ENCODE peak calls at places on chromosomes 6 and 20, in seven cellular contexts. E is K562, Q is HCT116, R is SK-N-SH, C is H1, Y is HepG2, B is GM12878. W is an unnamed sample.

GRCh38 chr6:34146801-34147592 is 1.1 kb upstream of the GRM4 start:
- DNase-seq in E (no peak), Y (no peak), C (no peak), B (no peak), R (no peak), Q (no peak), W (peak; percentile 71)

GRCh38 chr6:168315626-168316025 is 4.0 kb downstream of the DACT2 start:
- DNase-seq in C (no peak), Y (no peak), R (no peak), E (no peak), Q (no peak), B (no peak), W (no peak)

GRCh38 chr6:107128175-107128574 is 12.9 kb upstream of the BEND3 start:
- DNase-seq in R (no peak), B (no peak), Y (no peak), Q (no peak), C (no peak), E (no peak), W (no peak)

GRCh38 chr20:10111144-10111771 is 76.5 kb downstream of the ANKEF1 start:
- DNase-seq in Q (no peak), C (no peak), R (no peak), B (no peak), Y (peak; percentile 15), E (no peak), W (no peak)

GRCh38 chr20:45275327-45275726 is 21.0 kb upstream of the SLPI start:
- DNase-seq in R (no peak), C (no peak), B (no peak), Y (no peak), Q (no peak), E (no peak), W (no peak)

GRCh38 chr20:25464501-25465204 is 57.2 kb downstream of the GINS1 start:
- DNase-seq in Y (no peak), E (no peak), B (no peak), R (peak; percentile 65), Q (no peak), C (no peak), W (no peak)

GRCh38 chr6:37554480-37554819 is 54.8 kb upstream of the CCDC167 start:
- DNase-seq in Y (no peak), Q (peak; percentile 28), C (no peak), R (no peak), E (no peak), B (no peak), W (no peak)

GRCh38 chr20:17675519-17676377 is 6.3 kb downstream of the RRBP1 start:
- DNase-seq in Q (no peak), B (no peak), Y (no peak), C (no peak), E (no peak), R (no peak), W (no peak)

GRCh38 chr20:8798505-8798904 is 270.4 kb upstream of the PLCB4 start:
- DNase-seq in R (no peak), B (no peak), Y (no peak), C (no peak), E (no peak), Q (no peak), W (no peak)

GRCh38 chr6:165849539-165850430 is 186.7 kb upstream of the PDE10A start:
- DNase-seq in B (no peak), E (no peak), Y (no peak), C (no peak), R (no peak), Q (no peak), W (no peak)

DNA sequence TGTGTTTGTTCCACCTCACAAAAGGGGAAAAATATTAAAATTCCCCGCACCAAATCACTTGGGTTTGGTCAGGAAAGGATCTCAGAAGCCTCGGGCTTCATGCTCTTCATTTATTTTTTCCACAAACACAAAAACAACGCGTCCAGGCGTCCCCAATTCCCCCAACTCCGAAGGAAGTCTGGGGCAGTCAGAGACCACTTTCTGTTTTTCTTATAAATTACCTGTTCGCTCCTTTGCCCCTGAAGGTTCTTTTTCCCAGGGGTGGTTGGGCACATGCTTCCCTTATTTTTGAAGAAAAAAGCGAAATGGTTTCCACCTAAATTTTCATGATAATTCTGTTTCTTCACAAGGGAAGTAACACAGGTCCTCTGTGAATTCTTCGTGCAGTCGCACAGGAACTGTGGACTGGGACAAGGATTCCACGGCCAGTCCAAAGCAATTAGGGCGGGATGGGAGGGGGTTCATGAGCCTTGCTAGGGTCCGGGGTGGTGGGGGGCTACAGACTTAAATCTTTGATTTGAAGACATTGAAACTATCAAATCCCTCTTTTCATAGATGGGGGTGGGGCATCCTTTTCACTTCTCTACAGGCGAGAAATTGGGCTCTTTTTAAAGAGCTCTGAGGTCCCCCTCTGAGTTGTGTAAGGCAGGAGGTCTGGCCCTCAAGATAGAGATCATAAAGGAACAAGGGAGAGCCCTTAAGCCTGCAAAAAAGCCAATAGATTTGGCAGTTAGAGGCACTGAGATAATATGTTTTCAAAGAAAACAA is 30.5 kb upstream of the HFE start:
- DNase-seq in E (peak; percentile 67), R (peak; percentile 52), Y (peak; percentile 56), C (no peak), Q (no peak), B (no peak), W (peak; percentile 62)
- TF ChIP-seq JUND in E (no peak), R (no peak), Y (no peak), C (no peak), Q (no peak), B (no peak), W (no peak)

DNA sequence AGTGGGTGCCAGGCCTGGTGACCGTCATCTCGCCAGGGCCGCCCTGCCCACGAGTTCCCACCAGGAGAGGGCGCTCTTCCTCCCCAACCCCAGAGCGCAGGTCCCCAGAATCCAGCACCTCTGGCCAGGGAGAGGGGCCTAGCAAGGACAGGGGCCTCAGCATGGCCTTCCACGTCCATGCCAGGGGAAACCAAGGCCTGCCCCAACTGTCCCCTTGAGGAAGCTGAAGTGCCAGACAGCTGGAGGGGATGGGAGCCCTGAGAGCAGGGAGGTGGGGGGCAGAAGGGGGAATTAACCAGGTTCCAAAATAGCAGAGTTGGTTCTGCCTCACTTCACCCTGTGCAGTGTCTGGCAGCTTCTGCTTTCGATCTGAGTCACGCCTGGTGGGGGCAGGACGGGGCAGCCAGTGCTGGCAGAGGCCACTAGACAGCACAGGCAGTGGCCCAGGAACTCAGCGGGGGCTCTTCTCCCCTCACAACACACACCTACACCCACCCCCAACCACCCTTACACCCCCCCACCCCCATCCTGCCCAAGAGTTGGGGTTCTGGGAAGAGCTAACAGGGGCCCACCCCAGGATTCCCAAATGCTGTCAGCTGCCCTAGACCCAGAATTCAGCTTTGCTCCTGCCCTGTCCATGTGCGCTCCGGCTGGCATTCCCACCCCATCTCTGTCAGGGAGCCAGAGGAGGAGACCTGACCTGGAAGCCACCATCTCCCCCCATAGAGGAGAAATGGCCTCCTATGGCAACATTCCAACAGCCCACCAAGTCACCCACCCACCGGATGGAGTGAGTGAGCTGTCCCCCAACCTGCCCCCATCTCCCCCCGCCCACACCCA is 29.2 kb downstream of the TFEB start:
- DNase-seq in E (peak; percentile 93), B (peak; percentile 87), C (peak; percentile 56), R (peak; percentile 80), Y (peak; percentile 67), Q (no peak), W (no peak)
- TF ChIP-seq JUND in E (no peak), B (peak; percentile 100), C (no peak), R (no peak), Y (no peak), Q (no peak), W (no peak)

DNA sequence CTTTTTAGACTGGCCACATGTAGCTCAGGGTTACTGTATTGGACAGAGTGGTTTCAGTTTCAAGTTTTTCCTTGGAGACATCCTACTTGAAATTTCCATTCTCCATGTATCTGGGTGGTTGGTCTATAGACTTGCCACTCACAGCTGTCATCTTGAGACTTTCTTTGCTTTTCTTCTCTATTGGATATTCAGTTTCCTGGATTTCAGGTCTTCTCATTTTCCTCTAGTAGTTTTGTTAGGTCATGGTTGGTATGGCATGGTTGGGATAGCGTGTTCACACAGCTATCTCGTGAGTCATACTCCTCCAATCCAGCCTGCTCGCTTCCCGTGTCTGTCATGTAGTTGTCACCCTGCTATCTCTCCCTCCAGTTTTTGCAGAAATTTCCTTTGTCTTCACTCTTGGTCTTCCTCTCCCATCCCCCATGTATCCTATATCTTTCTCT is 48.3 kb downstream of the PTPN1 start:
- DNase-seq in C (no peak), B (no peak), Q (peak; percentile 68), Y (no peak), E (peak; percentile 70), R (no peak), W (no peak)
- TF ChIP-seq JUND in C (no peak), B (no peak), Q (peak; percentile 60), Y (no peak), E (peak; percentile 95), R (peak; percentile 25), W (no peak)

DNA sequence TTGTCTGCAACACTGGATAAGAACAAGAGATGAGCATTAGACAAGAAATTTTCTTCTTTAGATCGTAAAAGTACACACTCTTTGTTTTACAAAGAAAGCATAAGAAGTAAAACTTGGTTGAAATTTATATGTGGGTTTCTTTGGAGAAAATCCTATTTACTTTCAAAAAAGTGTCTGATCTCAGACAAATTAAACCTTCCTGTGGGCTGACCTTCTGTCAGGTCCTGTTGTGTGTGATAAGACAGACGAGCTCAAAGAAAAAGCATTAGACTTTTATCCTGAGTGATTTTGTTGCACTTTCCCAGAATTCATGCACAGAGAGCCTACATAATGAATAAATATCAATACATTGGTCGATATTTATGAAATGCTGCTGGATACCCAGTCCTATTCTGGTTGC is 302.1 kb upstream of the SYNCRIP start:
- DNase-seq in E (no peak), R (no peak), B (no peak), C (no peak), Y (no peak), Q (no peak), W (no peak)
- TF ChIP-seq JUND in E (no peak), R (no peak), B (no peak), C (no peak), Y (no peak), Q (no peak), W (no peak)

W was measured in T47D.